ENCODE peak calls at places on chromosomes 16 and 17, in six cellular contexts. K, E, U, C, F and P are unnamed samples. For H3K36me3, the result is how much of the 10 kb centered on the place peaks cover.

GRCh38 chr17:70184770-70185169 is 15.4 kb downstream of the KCNJ2 start:
- DNase-seq in C (no peak), U (no peak), E (no peak), F (no peak), K (no peak), P (no peak)

GRCh38 chr17:19566176-19566575 is 32.5 kb downstream of the SLC47A1 start:
- DNase-seq in U (no peak), F (no peak), C (no peak), E (no peak), K (no peak), P (no peak)

GRCh38 chr16:82867425-82867824 is 240.7 kb downstream of the CDH13 start:
- DNase-seq in K (no peak), C (no peak), U (no peak), E (no peak), F (no peak), P (no peak)

GRCh38 chr17:82198092-82198491 is 14.6 kb downstream of the CCDC57 start:
- DNase-seq in K (no peak), U (no peak), F (no peak), C (no peak), E (no peak), P (no peak)

GRCh38 chr16:77225182-77225581 is 26.0 kb downstream of the SYCE1L start:
- DNase-seq in E (no peak), C (no peak), K (no peak), U (no peak), F (no peak), P (no peak)

GRCh38 chr17:2704031-2704889 is 7.3 kb downstream of the CLUH start:
- DNase-seq in U (no peak), K (no peak), E (no peak), C (no peak), F (no peak), P (no peak)

GRCh38 chr17:14940946-14941280 is 324.2 kb downstream of the PMP22 start:
- DNase-seq in C (no peak), K (no peak), E (no peak), F (no peak), U (no peak), P (no peak)

GRCh38 chr16:3195975-3196374 is 8.0 kb downstream of the OR1F1 start:
- DNase-seq in F (no peak), U (no peak), C (no peak), E (no peak), K (no peak), P (no peak)

GRCh38 chr16:50547340-50547865 is 793 bp upstream of the NKD1 start:
- DNase-seq in C (peak), K (peak), F (peak), U (no peak), E (peak), P (no peak)

GRCh38 chr16:56871172-56871593 is 6.2 kb downstream of the SLC12A3 start:
- DNase-seq in F (no peak), E (peak), K (no peak), U (no peak), C (no peak), P (no peak)

GRCh38 chr16:14553447-14553846 is 76.6 kb downstream of the PARN start:
- DNase-seq in U (no peak), K (no peak), C (no peak), F (no peak), E (no peak), P (no peak)

GRCh38 chr16:88681084-88681680 is 5.1 kb downstream of the SNAI3 start:
- DNase-seq in U (no peak), E (peak), K (no peak), F (peak), C (no peak), P (no peak)

GRCh38 chr17:17086585-17086984 is 44.3 kb downstream of the MPRIP start:
- DNase-seq in F (no peak), K (no peak), C (peak), U (no peak), E (peak), P (no peak)

GRCh38 chr17:62140836-62141235 is 75.8 kb upstream of the MED13 start:
- DNase-seq in F (no peak), U (no peak), E (peak), C (no peak), K (no peak), P (no peak)

GRCh38 chr17:45742251-45742650 is 41.9 kb upstream of the CRHR1 start:
- DNase-seq in F (no peak), K (no peak), C (no peak), E (no peak), U (no peak), P (no peak)

GRCh38 chr16:81384006-81384405 is 60.6 kb upstream of the CMIP start:
- DNase-seq in U (no peak), C (no peak), E (no peak), F (peak), K (no peak), P (no peak)

GRCh38 chr17:65064452-65065019 is 8.0 kb upstream of the GNA13 start:
- DNase-seq in K (no peak), C (no peak), F (no peak), E (no peak), U (no peak), P (no peak)

GRCh38 chr17:21551081-21551881 is 141.0 kb upstream of the KCNJ18 start:
- DNase-seq in C (peak), K (peak), F (no peak), U (peak), E (peak), P (peak)

GRCh38 chr16:88553739-88554138 is 16.5 kb upstream of the ZC3H18 start:
- DNase-seq in E (no peak), U (no peak), K (no peak), C (no peak), F (no peak), P (no peak)

GRCh38 chr16:31502981-31503380 is 5.2 kb downstream of the RUSF1 start:
- DNase-seq in E (no peak), K (no peak), F (no peak), C (no peak), U (no peak), P (no peak)

GRCh38 chr17:32956240-32956970 is 28.5 kb downstream of the TMEM98 start:
- DNase-seq in E (no peak), U (no peak), C (no peak), K (no peak), F (no peak), P (no peak)

GRCh38 chr17:57517519-57518342 is 227.4 kb downstream of the CCDC182 start:
- DNase-seq in F (no peak), U (no peak), K (no peak), E (no peak), C (no peak), P (no peak)

GRCh38 chr17:7755095-7755890 is 37.7 kb downstream of the DNAH2 start:
- DNase-seq in C (no peak), E (peak), U (no peak), K (no peak), F (peak), P (no peak)

GRCh38 chr16:70700101-70701020 is 14.5 kb upstream of the MTSS2 start:
- DNase-seq in E (no peak), U (peak), C (peak), F (no peak), K (no peak), P (no peak)

GRCh38 chr16:24776486-24777220 is 47.2 kb downstream of the TNRC6A start:
- DNase-seq in F (no peak), K (no peak), E (no peak), C (no peak), U (no peak), P (peak)

GRCh38 chr16:67415872-67416793 is at the start of gene ZDHHC1:
- DNase-seq in K (peak), C (peak), U (no peak), F (peak), E (peak), P (no peak)

GRCh38 chr17:49061524-49061943 is 64.3 kb downstream of the IGF2BP1 start:
- DNase-seq in E (no peak), U (no peak), F (no peak), C (no peak), K (no peak), P (no peak)

GRCh38 chr17:63405020-63405419 is 41.1 kb downstream of the CYB561 start:
- DNase-seq in K (no peak), C (no peak), F (no peak), U (no peak), E (no peak), P (no peak)

GRCh38 chr17:28748852-28749515 is 5.2 kb downstream of the TRAF4 start:
- DNase-seq in C (no peak), E (no peak), U (no peak), K (no peak), F (no peak), P (no peak)

GRCh38 chr17:57539528-57540301 is 205.4 kb downstream of the CCDC182 start:
- DNase-seq in C (no peak), U (no peak), E (no peak), K (no peak), F (no peak), P (no peak)

GRCh38 chr17:75289122-75289831 is at the start of gene SLC25A19:
- DNase-seq in E (peak), K (peak), U (peak), C (peak), F (peak), P (peak)

GRCh38 chr16:47160422-47160821 is 16.7 kb upstream of the NETO2 start:
- DNase-seq in K (no peak), E (no peak), C (no peak), U (no peak), F (no peak), P (no peak)

GRCh38 chr17:74457146-74457819 is 9.2 kb upstream of the CD300A start:
- DNase-seq in C (peak), U (no peak), F (peak), E (peak), K (peak), P (peak)

GRCh38 chr17:35596530-35597233 is 9.6 kb downstream of the AP2B1 start:
- DNase-seq in U (no peak), F (peak), C (no peak), K (no peak), E (no peak), P (no peak)
- H3K36me3 ChIP-seq in U (half or more), F (under half), C (under half), K (under half), E (under half), P (under half)

DNA sequence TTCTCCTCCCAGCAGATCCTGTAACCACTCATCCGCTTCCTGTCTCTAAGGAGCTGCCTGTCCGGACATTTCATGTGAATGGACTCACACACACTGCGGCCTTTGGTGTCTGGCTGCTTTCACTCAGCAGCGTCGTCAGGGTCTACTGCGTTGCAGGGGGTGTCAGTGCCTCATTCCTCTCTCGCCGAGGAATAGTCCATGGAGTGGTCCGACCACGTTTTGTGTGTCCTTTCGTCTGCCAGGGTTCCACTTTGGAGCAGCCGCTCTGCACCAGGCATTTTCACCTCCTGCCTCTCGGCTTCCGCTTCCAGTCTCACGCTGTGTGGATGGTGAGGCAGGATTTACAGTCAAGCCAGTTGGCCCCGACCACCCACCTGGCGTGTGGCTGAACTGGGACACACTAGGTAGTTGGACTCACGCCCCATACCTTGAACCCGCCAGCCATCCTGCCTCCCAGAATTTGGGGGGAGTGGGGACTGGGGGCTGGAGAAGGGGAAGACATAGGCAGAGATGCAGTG is 188.2 kb upstream of the CIBAR2 start:
- DNase-seq in E (no peak), U (no peak), C (no peak), F (no peak), K (no peak), P (no peak)
- H3K36me3 ChIP-seq in E (under half), U (under half), C (under half), F (under half), K (under half), P (under half)

DNA sequence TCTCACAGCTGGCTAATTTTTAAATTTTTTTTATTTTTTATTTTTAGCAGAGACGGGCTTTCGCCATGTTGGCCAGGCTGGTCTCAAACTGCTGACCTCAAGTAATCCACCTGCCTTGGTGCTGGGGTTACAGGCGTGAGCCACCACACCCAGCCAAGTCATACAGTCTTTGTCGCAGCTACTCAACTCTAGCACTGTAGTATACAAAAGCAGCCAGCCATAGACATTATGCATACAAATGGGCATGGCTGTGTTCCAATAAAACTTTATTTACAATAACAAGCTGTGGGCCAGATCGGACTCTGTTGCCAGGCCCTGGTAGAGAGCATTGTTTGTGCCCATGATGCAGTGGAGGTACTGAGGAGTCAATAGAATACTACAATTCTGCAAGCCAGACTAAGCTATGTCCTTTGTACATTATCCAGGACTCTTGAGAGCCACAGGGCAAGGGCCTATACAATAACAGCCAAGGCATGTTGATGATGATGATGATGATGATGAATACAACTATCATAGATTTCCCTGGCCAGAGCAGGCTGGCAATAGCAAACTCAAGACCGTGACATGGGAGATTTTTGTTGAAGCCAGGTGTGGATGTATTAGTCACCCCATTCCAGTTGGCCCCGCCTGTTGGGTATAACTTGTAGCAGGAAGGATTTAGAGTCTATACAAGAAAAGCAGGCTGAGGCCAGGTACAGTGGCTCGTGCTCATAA is 101.8 kb downstream of the MYH11 start:
- DNase-seq in C (no peak), K (no peak), U (no peak), F (no peak), E (no peak), P (no peak)
- H3K36me3 ChIP-seq in C (under half), K (under half), U (half or more), F (under half), E (under half), P (half or more)

DNA sequence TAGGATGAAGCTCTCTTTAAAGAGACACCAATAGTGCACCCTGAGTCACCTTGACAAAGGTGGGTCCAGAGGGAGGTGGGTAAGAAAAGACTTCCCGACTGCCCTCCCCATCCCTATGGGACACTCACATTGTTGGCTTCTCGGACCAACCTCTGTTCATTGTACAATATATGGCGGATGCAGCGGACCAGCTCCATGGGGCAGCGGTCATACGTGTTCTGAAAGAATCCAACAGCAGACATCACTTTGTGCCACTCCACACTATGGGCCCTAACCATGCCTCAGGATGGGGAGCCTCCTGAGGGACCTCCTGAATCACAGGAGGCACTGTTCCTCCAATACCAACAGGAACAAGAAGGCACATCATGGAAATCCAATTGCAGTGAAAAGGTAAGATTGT is 30.4 kb upstream of the GHDC start:
- DNase-seq in C (no peak), U (no peak), E (no peak), K (no peak), F (no peak), P (no peak)
- H3K36me3 ChIP-seq in C (under half), U (half or more), E (under half), K (under half), F (under half), P (under half)

DNA sequence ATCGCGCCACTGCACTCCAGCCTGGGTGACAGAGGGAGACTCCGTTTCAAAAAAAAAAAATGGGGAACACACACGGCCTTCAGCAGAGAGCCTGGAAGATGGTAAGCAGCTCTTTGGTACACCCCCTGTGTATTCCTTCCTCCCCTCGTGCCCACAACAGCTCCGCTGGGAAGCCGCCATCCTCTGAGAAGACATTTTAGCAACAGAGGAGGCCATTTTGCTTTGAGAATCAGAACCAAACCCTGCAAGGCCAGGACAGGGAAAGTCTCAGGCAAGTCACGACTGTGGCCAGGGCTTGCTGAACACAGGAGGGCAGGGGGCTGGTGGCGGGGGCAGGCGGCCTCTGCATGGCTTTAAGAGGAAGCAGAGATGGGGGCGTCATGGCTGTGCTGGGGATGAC is 45.7 kb downstream of the SOCS1 start:
- DNase-seq in K (no peak), U (no peak), E (no peak), C (no peak), F (no peak), P (no peak)
- H3K36me3 ChIP-seq in K (under half), U (under half), E (under half), C (under half), F (under half), P (under half)

DNA sequence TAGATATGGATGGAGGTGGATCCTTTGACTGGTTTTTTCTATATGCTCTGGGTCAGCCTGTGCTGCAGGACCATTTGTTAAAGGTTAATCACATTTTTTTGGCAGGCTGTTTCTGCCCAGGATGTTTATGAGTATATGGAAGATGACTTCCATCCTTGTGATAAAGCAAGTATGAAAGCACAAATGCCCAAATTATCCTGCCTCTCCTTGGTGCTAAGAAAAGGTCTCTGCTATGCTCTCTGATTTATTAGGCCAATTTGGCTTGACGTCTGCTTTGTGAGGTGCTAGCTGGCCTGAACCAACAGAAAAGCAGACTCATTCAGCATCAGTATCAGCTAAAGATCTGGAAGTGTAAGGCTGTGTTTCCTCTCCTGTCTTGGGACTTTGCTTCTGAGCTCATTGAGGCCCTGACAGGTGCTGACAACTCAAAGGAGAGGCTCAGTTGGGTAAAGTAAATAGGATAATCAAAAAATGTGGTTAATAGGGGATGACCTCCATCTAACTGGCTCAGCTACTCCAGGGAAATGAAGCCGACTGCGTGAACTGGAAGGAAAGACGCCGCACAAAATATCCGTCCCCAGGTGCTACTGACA is 15.2 kb downstream of the ANKRD40 start:
- DNase-seq in U (no peak), E (no peak), C (no peak), K (peak), F (no peak), P (no peak)
- H3K36me3 ChIP-seq in U (under half), E (under half), C (under half), K (under half), F (under half), P (under half)

GRCh38 chr17:78834571-78834970 is 6.0 kb downstream of the USP36 start:
- DNase-seq in F (no peak), E (no peak), U (no peak), C (no peak), K (no peak), P (no peak)
- H3K36me3 ChIP-seq in F (under half), E (under half), U (half or more), C (under half), K (half or more), P (half or more)

DNA sequence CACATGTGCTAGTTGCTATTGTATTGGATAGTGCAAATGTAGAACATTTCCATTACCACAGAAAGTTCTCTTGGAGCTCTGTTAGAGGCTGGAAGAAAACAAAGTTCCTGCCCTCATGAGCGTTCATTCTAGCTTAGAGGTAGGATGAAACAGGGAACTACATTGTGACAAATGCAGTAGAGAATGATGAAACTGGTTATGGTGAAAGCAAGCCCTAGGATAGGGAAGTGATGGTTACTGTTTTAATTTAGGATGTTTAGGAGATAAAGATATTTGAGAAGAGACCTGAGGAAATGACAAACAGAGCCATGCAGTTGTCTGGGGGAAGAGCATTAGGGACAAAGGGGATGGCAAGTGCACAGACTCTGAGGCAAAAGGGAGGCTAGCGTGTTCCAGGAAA is 50.7 kb downstream of the AATF start:
- DNase-seq in C (no peak), K (no peak), F (no peak), E (no peak), U (no peak), P (no peak)
- H3K36me3 ChIP-seq in C (under half), K (under half), F (under half), E (under half), U (under half), P (under half)

GRCh38 chr17:1478418-1478817 is 14.1 kb downstream of the MYO1C start:
- DNase-seq in E (no peak), F (no peak), U (no peak), C (no peak), K (no peak), P (no peak)
- H3K36me3 ChIP-seq in E (under half), F (under half), U (half or more), C (under half), K (under half), P (half or more)